ENCODE peak calls at places on chromosome 10, in six cellular contexts. U is uterus, X is GM23338, C is GM04504, L is aorta, Q is osteocyte. O is an unnamed sample.

GRCh38 chr10:5493698-5494097 is 5.7 kb downstream of the CALML5 start:
- DNase-seq in Q (no peak), X (no peak), L (no peak), C (no peak), U (no peak), O (no peak)

GRCh38 chr10:18400201-18400910 is 251.0 kb downstream of the NSUN6 start:
- DNase-seq in X (peak; percentile 49), L (no peak), Q (no peak), U (no peak), C (no peak), O (no peak)

GRCh38 chr10:119346063-119346835 is 138.9 kb downstream of the GRK5 start:
- DNase-seq in C (no peak), U (no peak), X (no peak), Q (no peak), L (no peak), O (no peak)

GRCh38 chr10:129063212-129063611 is 403.8 kb upstream of the MGMT start:
- DNase-seq in C (no peak), U (no peak), L (no peak), X (no peak), Q (peak; percentile 10), O (no peak)

GRCh38 chr10:56139405-56139804 is 221.7 kb downstream of the ZWINT start:
- DNase-seq in X (no peak), C (no peak), Q (no peak), L (no peak), U (no peak), O (no peak)

GRCh38 chr10:97781541-97782331 is 9.9 kb upstream of the SFRP5 start:
- DNase-seq in U (no peak), C (no peak), X (no peak), L (no peak), Q (no peak), O (no peak)

GRCh38 chr10:123142701-123143161 is 5.2 kb upstream of the HMX2 start:
- DNase-seq in C (no peak), L (no peak), Q (no peak), U (no peak), X (peak; percentile 51), O (no peak)

GRCh38 chr10:126349676-126350075 is 38.6 kb downstream of the ADAM12 start:
- DNase-seq in U (no peak), L (no peak), X (no peak), Q (no peak), C (no peak), O (no peak)

O was measured in retinal pigment epithelial cell.